ENCODE peak calls at places on chromosomes 1 and 21, in nine cellular contexts. One of them, this sample, is unnamed.
A peak's percentile ranks its signal among the peaks of the same experiment; 100 is the strongest.

GRCh38 chr1:6008696-6009095 is 16.5 kb upstream of the NPHP4 start:
- DNase-seq in tibial nerve: no peak
- DNase-seq in dorsolateral prefrontal cortex: peak; percentile 20
- DNase-seq in stomach: no peak
- DNase-seq in psoas muscle: peak; percentile 5
- DNase-seq in breast epithelium: no peak
- DNase-seq in esophagus squamous epithelium: no peak
- DNase-seq in AG04450: no peak
- DNase-seq in left lung: peak; percentile 43
- DNase-seq in this sample: no peak

GRCh38 chr21:46151261-46151988 is 4.0 kb downstream of the FTCD start:
- DNase-seq in stomach: peak; percentile 20
- DNase-seq in AG04450: no peak
- DNase-seq in dorsolateral prefrontal cortex: peak; percentile 42
- DNase-seq in left lung: peak; percentile 83
- DNase-seq in esophagus squamous epithelium: no peak
- DNase-seq in breast epithelium: no peak
- DNase-seq in psoas muscle: peak; percentile 58
- DNase-seq in tibial nerve: peak; percentile 8
- DNase-seq in this sample: no peak

GRCh38 chr1:47524272-47524671 is 86.4 kb downstream of the FOXD2 start:
- DNase-seq in breast epithelium: no peak
- DNase-seq in stomach: no peak
- DNase-seq in tibial nerve: no peak
- DNase-seq in psoas muscle: no peak
- DNase-seq in dorsolateral prefrontal cortex: no peak
- DNase-seq in left lung: no peak
- DNase-seq in AG04450: no peak
- DNase-seq in esophagus squamous epithelium: no peak
- DNase-seq in this sample: no peak

GRCh38 chr1:93775224-93775623 is 93.6 kb upstream of the BCAR3 start:
- DNase-seq in dorsolateral prefrontal cortex: no peak
- DNase-seq in esophagus squamous epithelium: no peak
- DNase-seq in left lung: peak; percentile 90
- DNase-seq in AG04450: no peak
- DNase-seq in tibial nerve: no peak
- DNase-seq in psoas muscle: no peak
- DNase-seq in breast epithelium: peak; percentile 59
- DNase-seq in stomach: no peak
- DNase-seq in this sample: no peak

GRCh38 chr1:171715813-171716251 is 26.0 kb downstream of the VAMP4 start:
- DNase-seq in esophagus squamous epithelium: no peak
- DNase-seq in breast epithelium: no peak
- DNase-seq in dorsolateral prefrontal cortex: no peak
- DNase-seq in tibial nerve: no peak
- DNase-seq in stomach: no peak
- DNase-seq in psoas muscle: no peak
- DNase-seq in left lung: no peak
- DNase-seq in AG04450: no peak
- DNase-seq in this sample: no peak

GRCh38 chr1:143691971-143692529 is 279.7 kb downstream of the FAM72C start:
- DNase-seq in psoas muscle: no peak
- DNase-seq in left lung: no peak
- DNase-seq in esophagus squamous epithelium: no peak
- DNase-seq in AG04450: no peak
- DNase-seq in dorsolateral prefrontal cortex: no peak
- DNase-seq in stomach: no peak
- DNase-seq in breast epithelium: no peak
- DNase-seq in tibial nerve: no peak
- DNase-seq in this sample: no peak

GRCh38 chr1:52142220-52143153 is 598 bp downstream of the ZFYVE9 start:
- DNase-seq in left lung: peak; percentile 83
- DNase-seq in psoas muscle: peak; percentile 68
- DNase-seq in esophagus squamous epithelium: no peak
- DNase-seq in AG04450: no peak
- DNase-seq in tibial nerve: no peak
- DNase-seq in dorsolateral prefrontal cortex: no peak
- DNase-seq in stomach: peak; percentile 48
- DNase-seq in breast epithelium: peak; percentile 19
- DNase-seq in this sample: no peak

GRCh38 chr1:97901017-97901658 is 19.7 kb downstream of the DPYD start:
- DNase-seq in esophagus squamous epithelium: no peak
- DNase-seq in psoas muscle: no peak
- DNase-seq in AG04450: no peak
- DNase-seq in dorsolateral prefrontal cortex: no peak
- DNase-seq in stomach: no peak
- DNase-seq in left lung: no peak
- DNase-seq in tibial nerve: no peak
- DNase-seq in breast epithelium: no peak
- DNase-seq in this sample: no peak

GRCh38 chr1:76278711-76279386 is 204.3 kb downstream of the ST6GALNAC3 start:
- DNase-seq in psoas muscle: no peak
- DNase-seq in esophagus squamous epithelium: no peak
- DNase-seq in left lung: no peak
- DNase-seq in AG04450: no peak
- DNase-seq in dorsolateral prefrontal cortex: no peak
- DNase-seq in breast epithelium: no peak
- DNase-seq in stomach: no peak
- DNase-seq in tibial nerve: no peak
- DNase-seq in this sample: no peak

GRCh38 chr1:203168991-203169390 is 6.6 kb downstream of the MYBPH start:
- DNase-seq in dorsolateral prefrontal cortex: no peak
- DNase-seq in stomach: no peak
- DNase-seq in breast epithelium: no peak
- DNase-seq in esophagus squamous epithelium: no peak
- DNase-seq in tibial nerve: no peak
- DNase-seq in AG04450: no peak
- DNase-seq in psoas muscle: no peak
- DNase-seq in left lung: no peak
- DNase-seq in this sample: no peak

GRCh38 chr1:11967028-11967547 is 13.2 kb upstream of the MFN2 start:
- DNase-seq in esophagus squamous epithelium: no peak
- DNase-seq in breast epithelium: no peak
- DNase-seq in tibial nerve: no peak
- DNase-seq in dorsolateral prefrontal cortex: no peak
- DNase-seq in psoas muscle: no peak
- DNase-seq in AG04450: no peak
- DNase-seq in stomach: peak; percentile 44
- DNase-seq in left lung: no peak
- DNase-seq in this sample: no peak

GRCh38 chr21:42469272-42469671 is 26.8 kb downstream of the RSPH1 start:
- DNase-seq in esophagus squamous epithelium: no peak
- DNase-seq in tibial nerve: no peak
- DNase-seq in stomach: no peak
- DNase-seq in dorsolateral prefrontal cortex: no peak
- DNase-seq in psoas muscle: no peak
- DNase-seq in breast epithelium: no peak
- DNase-seq in left lung: no peak
- DNase-seq in AG04450: no peak
- DNase-seq in this sample: no peak

GRCh38 chr1:243924188-243924587 is 74.1 kb upstream of the AKT3 start:
- DNase-seq in esophagus squamous epithelium: no peak
- DNase-seq in stomach: no peak
- DNase-seq in AG04450: no peak
- DNase-seq in dorsolateral prefrontal cortex: no peak
- DNase-seq in tibial nerve: no peak
- DNase-seq in psoas muscle: no peak
- DNase-seq in breast epithelium: no peak
- DNase-seq in left lung: no peak
- DNase-seq in this sample: no peak

GRCh38 chr1:206529425-206529824 is 22.1 kb downstream of the RASSF5 start:
- DNase-seq in psoas muscle: no peak
- DNase-seq in dorsolateral prefrontal cortex: no peak
- DNase-seq in left lung: no peak
- DNase-seq in AG04450: no peak
- DNase-seq in breast epithelium: no peak
- DNase-seq in stomach: no peak
- DNase-seq in tibial nerve: no peak
- DNase-seq in esophagus squamous epithelium: no peak
- DNase-seq in this sample: no peak

GRCh38 chr1:167043752-167044488 is 46.3 kb downstream of the GPA33 start:
- DNase-seq in dorsolateral prefrontal cortex: peak; percentile 50
- DNase-seq in psoas muscle: peak; percentile 64
- DNase-seq in breast epithelium: peak; percentile 73
- DNase-seq in stomach: peak; percentile 87
- DNase-seq in left lung: peak; percentile 94
- DNase-seq in esophagus squamous epithelium: no peak
- DNase-seq in tibial nerve: no peak
- DNase-seq in AG04450: no peak
- DNase-seq in this sample: no peak

GRCh38 chr1:24349891-24350290 is 30.7 kb downstream of the GRHL3 start:
- DNase-seq in dorsolateral prefrontal cortex: no peak
- DNase-seq in stomach: no peak
- DNase-seq in breast epithelium: no peak
- DNase-seq in AG04450: no peak
- DNase-seq in tibial nerve: no peak
- DNase-seq in left lung: no peak
- DNase-seq in esophagus squamous epithelium: no peak
- DNase-seq in psoas muscle: no peak
- DNase-seq in this sample: no peak

DNA sequence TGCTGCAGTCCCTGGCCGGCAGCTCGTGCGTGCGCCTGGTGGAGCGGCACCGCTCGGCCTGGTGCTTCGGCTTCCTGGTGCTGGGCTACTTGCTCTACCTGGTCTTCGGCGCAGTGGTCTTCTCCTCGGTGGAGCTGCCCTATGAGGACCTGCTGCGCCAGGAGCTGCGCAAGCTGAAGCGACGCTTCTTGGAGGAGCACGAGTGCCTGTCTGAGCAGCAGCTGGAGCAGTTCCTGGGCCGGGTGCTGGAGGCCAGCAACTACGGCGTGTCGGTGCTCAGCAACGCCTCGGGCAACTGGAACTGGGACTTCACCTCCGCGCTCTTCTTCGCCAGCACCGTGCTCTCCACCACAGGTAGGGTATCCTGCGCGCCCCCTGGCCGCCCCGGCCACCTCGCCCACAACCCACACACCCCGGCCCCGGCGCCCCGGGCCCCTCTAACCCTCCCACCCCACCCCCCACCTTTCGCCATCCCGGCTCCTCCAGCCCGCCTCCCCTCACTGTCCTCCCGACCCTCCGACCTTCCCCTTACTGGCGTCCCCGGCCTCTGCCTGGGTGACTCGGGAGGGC is 352 bp downstream of the KCNK1 start:
- DNase-seq in tibial nerve: no peak
- DNase-seq in dorsolateral prefrontal cortex: peak; percentile 47
- DNase-seq in esophagus squamous epithelium: no peak
- DNase-seq in stomach: peak; percentile 46
- DNase-seq in psoas muscle: peak; percentile 55
- DNase-seq in AG04450: no peak
- DNase-seq in left lung: peak; percentile 78
- DNase-seq in breast epithelium: peak; percentile 35
- DNase-seq in this sample: no peak
- H3K4me3 ChIP-seq in tibial nerve: peak overlapping the region; percentile 65
- H3K4me3 ChIP-seq in dorsolateral prefrontal cortex: peak overlapping the region; percentile 62
- H3K4me3 ChIP-seq in esophagus squamous epithelium: peak overlapping the region; percentile 82
- H3K4me3 ChIP-seq in stomach: peak overlapping the region; percentile 56
- H3K4me3 ChIP-seq in psoas muscle: peak overlapping the region; percentile 53
- H3K4me3 ChIP-seq in AG04450: peak overlapping the region; percentile 55
- H3K4me3 ChIP-seq in left lung: peak overlapping the region; percentile 47
- H3K4me3 ChIP-seq in breast epithelium: peak overlapping the region; percentile 89
- H3K4me3 ChIP-seq in this sample: peak overlapping the region; percentile 80

DNA sequence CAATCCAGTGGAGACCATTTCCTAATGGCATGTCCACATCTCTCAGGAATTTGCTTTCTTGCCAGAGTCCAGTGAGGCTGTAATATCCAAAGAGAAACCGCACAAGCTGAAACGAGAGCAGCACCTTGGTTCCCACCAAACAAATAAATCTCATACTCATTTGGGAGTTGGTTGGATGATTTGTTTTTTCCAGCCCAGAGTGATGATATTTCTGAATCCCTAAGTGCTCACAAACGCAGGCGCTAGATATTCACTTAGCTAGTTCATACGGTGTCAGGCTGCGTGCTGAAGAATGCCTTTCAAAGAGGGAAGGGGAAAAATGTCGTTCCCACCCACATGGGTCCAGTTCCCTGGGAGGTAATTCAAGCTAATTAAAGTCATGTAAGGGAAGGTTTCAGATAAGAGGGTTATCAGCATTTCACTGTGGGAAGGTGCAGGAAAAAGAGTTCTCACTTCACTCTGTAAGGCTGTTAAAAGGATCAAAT is 19.6 kb downstream of the DPT start:
- DNase-seq in dorsolateral prefrontal cortex: no peak
- DNase-seq in left lung: no peak
- DNase-seq in stomach: no peak
- DNase-seq in psoas muscle: no peak
- DNase-seq in AG04450: no peak
- DNase-seq in breast epithelium: no peak
- DNase-seq in tibial nerve: no peak
- DNase-seq in esophagus squamous epithelium: no peak
- DNase-seq in this sample: no peak
- H3K4me3 ChIP-seq in dorsolateral prefrontal cortex: no peak overlapping the region
- H3K4me3 ChIP-seq in left lung: no peak overlapping the region
- H3K4me3 ChIP-seq in stomach: no peak overlapping the region
- H3K4me3 ChIP-seq in psoas muscle: no peak overlapping the region
- H3K4me3 ChIP-seq in AG04450: no peak overlapping the region
- H3K4me3 ChIP-seq in breast epithelium: no peak overlapping the region
- H3K4me3 ChIP-seq in tibial nerve: no peak overlapping the region
- H3K4me3 ChIP-seq in esophagus squamous epithelium: no peak overlapping the region
- H3K4me3 ChIP-seq in this sample: peak overlapping the region; percentile 59

GRCh38 chr1:226314055-226314454 is 5.1 kb upstream of the LIN9 start:
- DNase-seq in dorsolateral prefrontal cortex: no peak
- DNase-seq in stomach: no peak
- DNase-seq in psoas muscle: no peak
- DNase-seq in tibial nerve: no peak
- DNase-seq in esophagus squamous epithelium: no peak
- DNase-seq in breast epithelium: no peak
- DNase-seq in left lung: no peak
- DNase-seq in AG04450: no peak
- DNase-seq in this sample: no peak
- H3K4me3 ChIP-seq in dorsolateral prefrontal cortex: no peak overlapping the region
- H3K4me3 ChIP-seq in stomach: no peak overlapping the region
- H3K4me3 ChIP-seq in psoas muscle: no peak overlapping the region
- H3K4me3 ChIP-seq in tibial nerve: no peak overlapping the region
- H3K4me3 ChIP-seq in esophagus squamous epithelium: no peak overlapping the region
- H3K4me3 ChIP-seq in breast epithelium: no peak overlapping the region
- H3K4me3 ChIP-seq in left lung: no peak overlapping the region
- H3K4me3 ChIP-seq in AG04450: no peak overlapping the region
- H3K4me3 ChIP-seq in this sample: no peak overlapping the region

DNA sequence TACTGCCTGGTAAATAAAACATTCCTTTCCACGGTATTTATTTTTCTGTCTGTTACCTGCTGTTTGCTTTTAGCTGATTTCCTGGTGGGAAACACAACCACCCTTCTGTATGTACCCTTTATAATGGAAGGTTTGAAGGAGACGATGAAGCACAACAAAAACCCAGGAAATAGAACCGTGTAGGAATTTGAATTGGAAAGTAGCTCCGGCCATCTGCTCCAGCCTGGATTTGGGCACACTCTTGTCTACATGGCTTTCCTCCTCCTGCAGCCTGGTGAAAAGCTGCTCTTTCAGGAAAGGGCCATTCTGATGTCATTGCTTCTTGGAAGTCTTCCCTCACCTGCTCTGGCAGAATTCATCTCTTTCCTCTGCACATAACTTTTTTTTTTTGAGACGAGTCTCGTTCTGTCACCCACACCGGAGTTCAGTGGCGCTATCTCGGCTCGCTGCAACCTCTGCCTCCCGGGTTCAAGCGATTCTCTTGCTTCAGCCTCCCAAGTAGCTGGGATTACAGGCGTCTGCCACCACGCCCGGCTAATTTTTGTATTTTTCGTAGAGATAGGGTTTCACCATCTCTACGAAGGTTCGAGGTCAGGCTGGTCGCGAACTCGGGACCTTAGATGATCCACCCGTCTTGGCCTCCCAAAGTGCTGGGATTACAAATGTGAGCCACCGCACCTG is 2.7 kb downstream of the AK4 start:
- DNase-seq in tibial nerve: no peak
- DNase-seq in breast epithelium: no peak
- DNase-seq in psoas muscle: no peak
- DNase-seq in esophagus squamous epithelium: no peak
- DNase-seq in stomach: no peak
- DNase-seq in AG04450: no peak
- DNase-seq in dorsolateral prefrontal cortex: no peak
- DNase-seq in left lung: no peak
- DNase-seq in this sample: no peak
- H3K4me3 ChIP-seq in tibial nerve: no peak overlapping the region
- H3K4me3 ChIP-seq in breast epithelium: no peak overlapping the region
- H3K4me3 ChIP-seq in psoas muscle: no peak overlapping the region
- H3K4me3 ChIP-seq in esophagus squamous epithelium: no peak overlapping the region
- H3K4me3 ChIP-seq in stomach: no peak overlapping the region
- H3K4me3 ChIP-seq in AG04450: no peak overlapping the region
- H3K4me3 ChIP-seq in dorsolateral prefrontal cortex: no peak overlapping the region
- H3K4me3 ChIP-seq in left lung: no peak overlapping the region
- H3K4me3 ChIP-seq in this sample: peak overlapping the region; percentile 97